ENCODE peak calls at places on chromosomes 11 and 22, in five cellular contexts. L is transverse colon, P is iPS DF 6.9, E is cardiac muscle cell, Y is sigmoid colon. C is an unnamed sample.

GRCh38 chr22:36144886-36145541 is 15.5 kb downstream of the APOL3 start:
- DNase-seq in L (peak; percentile 52), P (peak; percentile 39), Y (peak; percentile 89), E (peak; percentile 88), C (peak; percentile 74)

GRCh38 chr11:1570001-1570453 is 2.0 kb downstream of the DUSP8 start:
- DNase-seq in Y (peak; percentile 69), L (no peak), E (no peak), P (no peak), C (peak; percentile 53)

GRCh38 chr11:100757636-100758035 is 70.5 kb downstream of the ARHGAP42 start:
- DNase-seq in E (no peak), L (no peak), Y (no peak), P (no peak), C (no peak)

GRCh38 chr11:47573321-47573720 is 5.4 kb downstream of the KBTBD4 start:
- DNase-seq in P (no peak), Y (no peak), L (no peak), E (no peak), C (no peak)

GRCh38 chr11:29448246-29448877 is 568.5 kb downstream of the KCNA4 start:
- DNase-seq in L (no peak), Y (no peak), P (no peak), E (peak; percentile 69), C (no peak)

GRCh38 chr11:85752890-85753581 is 57.9 kb downstream of the SYTL2 start:
- DNase-seq in Y (no peak), E (no peak), P (no peak), L (peak; percentile 62), C (peak; percentile 89)

GRCh38 chr22:38578505-38578904 is 8.5 kb upstream of the DMC1 start:
- DNase-seq in Y (no peak), P (no peak), L (no peak), E (no peak), C (no peak)

GRCh38 chr22:42732071-42732470 is 11.4 kb upstream of the A4GALT start:
- DNase-seq in E (no peak), L (no peak), Y (no peak), P (no peak), C (no peak)

GRCh38 chr11:67022341-67022933 is 497 bp upstream of the SYT12 start:
- DNase-seq in Y (no peak), E (peak; percentile 70), L (peak; percentile 63), P (no peak), C (peak; percentile 70)

GRCh38 chr11:16278273-16278672 is 78.1 kb downstream of the SOX6 start:
- DNase-seq in P (no peak), E (no peak), Y (no peak), L (no peak), C (no peak)

GRCh38 chr11:32643526-32643925 is 59.9 kb downstream of the EIF3M start:
- DNase-seq in P (no peak), E (peak; percentile 4), Y (no peak), L (no peak), C (no peak)

GRCh38 chr11:109597336-109597735 is 175.3 kb downstream of the C11orf87 start:
- DNase-seq in Y (no peak), L (no peak), P (no peak), E (no peak), C (no peak)

GRCh38 chr11:14924291-14924690 is 32.3 kb upstream of the CYP2R1 start:
- DNase-seq in E (no peak), Y (no peak), P (no peak), L (no peak), C (no peak)

GRCh38 chr11:22670803-22671202 is 4.4 kb downstream of the GAS2 start:
- DNase-seq in L (no peak), E (peak; percentile 14), Y (no peak), P (no peak), C (no peak)

GRCh38 chr22:44671742-44672141 is 30.3 kb upstream of the PRR5 start:
- DNase-seq in L (no peak), Y (no peak), P (no peak), E (peak; percentile 65), C (no peak)

GRCh38 chr11:79783833-79784232 is 343.0 kb upstream of the TENM4 start:
- DNase-seq in P (no peak), E (no peak), Y (no peak), L (no peak), C (no peak)

GRCh38 chr11:69010964-69011623 is 2.0 kb downstream of the MRGPRF start:
- DNase-seq in L (peak; percentile 78), P (no peak), Y (peak; percentile 97), E (peak; percentile 88), C (no peak)

GRCh38 chr11:69468236-69468635 is 13.2 kb upstream of the LINC01488 start:
- DNase-seq in L (no peak), P (no peak), Y (no peak), E (no peak), C (no peak)

GRCh38 chr11:109247071-109247470 is 174.9 kb upstream of the C11orf87 start:
- DNase-seq in L (no peak), Y (no peak), P (no peak), E (no peak), C (no peak)

GRCh38 chr22:36835903-36836302 is 19.1 kb upstream of the PVALB start:
- DNase-seq in L (no peak), E (no peak), Y (no peak), P (no peak), C (no peak)

GRCh38 chr11:30348035-30348434 is 25.1 kb downstream of the ARL14EP start:
- DNase-seq in E (no peak), L (no peak), Y (no peak), P (no peak), C (no peak)

GRCh38 chr22:17412232-17412631 is 43.0 kb downstream of the CECR2 start:
- DNase-seq in L (no peak), P (no peak), Y (no peak), E (no peak), C (no peak)

GRCh38 chr11:18834754-18835466 is 43.3 kb upstream of the PTPN5 start:
- DNase-seq in L (no peak), E (no peak), P (no peak), Y (no peak), C (no peak)

GRCh38 chr11:63892233-63892632 is 24.7 kb downstream of the RCOR2 start:
- DNase-seq in E (peak; percentile 61), P (no peak), L (no peak), Y (no peak), C (no peak)

GRCh38 chr11:116312560-116313340 is 460.0 kb downstream of the BUD13 start:
- DNase-seq in P (no peak), L (peak; percentile 69), E (peak; percentile 88), Y (peak; percentile 93), C (peak; percentile 71)

GRCh38 chr11:130465259-130465658 is 16.8 kb downstream of the ADAMTS15 start:
- DNase-seq in E (peak; percentile 58), P (no peak), L (no peak), Y (no peak), C (no peak)

GRCh38 chr11:26017322-26017860 is 314.5 kb upstream of the ANO3 start:
- DNase-seq in E (no peak), L (no peak), P (no peak), Y (no peak), C (no peak)

GRCh38 chr11:102061276-102061675 is 14.0 kb downstream of the CFAP300 start:
- DNase-seq in L (no peak), E (peak; percentile 48), Y (no peak), P (no peak), C (no peak)

GRCh38 chr11:46335271-46335670 is 12.0 kb upstream of the DGKZ start:
- DNase-seq in E (no peak), Y (no peak), L (no peak), P (no peak), C (no peak)
- H3K4me1 ChIP-seq in E (peaks cover 28% of the 10 kb centered on the region), Y (peaks cover 39% of the 10 kb centered on the region), L (peaks cover 20% of the 10 kb centered on the region), P (peaks cover 18% of the 10 kb centered on the region), C (peaks cover 6% of the 10 kb centered on the region)

GRCh38 chr11:73017024-73017751 is 124.9 kb downstream of the FCHSD2 start:
- DNase-seq in P (no peak), Y (no peak), L (no peak), E (no peak), C (no peak)

GRCh38 chr11:73024646-73025045 is 117.5 kb downstream of the FCHSD2 start:
- DNase-seq in L (no peak), P (no peak), Y (no peak), E (no peak), C (no peak)

GRCh38 chr11:73019996-73020395 is 122.1 kb downstream of the FCHSD2 start:
- DNase-seq in E (no peak), L (no peak), P (no peak), Y (no peak), C (no peak)

DNA sequence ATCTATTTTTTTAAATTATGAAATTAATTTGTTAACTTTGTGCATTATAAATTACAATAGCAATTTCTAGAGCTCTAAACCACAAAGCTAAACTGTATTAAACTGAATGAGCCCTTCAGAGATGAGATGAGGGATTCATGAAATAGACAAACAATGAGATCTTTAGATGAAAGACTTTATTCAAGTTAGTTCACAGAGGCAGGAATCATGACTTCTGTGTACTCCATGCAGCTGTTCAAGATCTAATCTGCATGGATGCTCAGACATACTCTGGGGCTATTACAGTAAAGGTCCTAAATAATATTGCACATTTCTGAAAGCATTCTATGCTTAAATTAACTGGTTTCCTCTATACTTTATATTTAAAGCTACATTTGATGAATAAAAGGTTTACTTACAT is 122.7 kb downstream of the FCHSD2 start:
- DNase-seq in Y (no peak), E (no peak), L (no peak), P (no peak), C (no peak)
- H3K27ac ChIP-seq in Y (no peak overlapping the region), E (no peak overlapping the region), L (no peak overlapping the region), P (no peak overlapping the region), C (no peak overlapping the region)

GRCh38 chr22:40183029-40183581 is 5.4 kb downstream of the TNRC6B start:
- DNase-seq in L (peak; percentile 33), E (peak; percentile 90), Y (peak; percentile 78), P (no peak), C (no peak)
- H3K4me1 ChIP-seq in L (peaks cover 62% of the 10 kb centered on the region), E (peaks cover 49% of the 10 kb centered on the region), Y (peaks cover 75% of the 10 kb centered on the region), P (peaks cover 5% of the 10 kb centered on the region), C (peaks cover 64% of the 10 kb centered on the region)

DNA sequence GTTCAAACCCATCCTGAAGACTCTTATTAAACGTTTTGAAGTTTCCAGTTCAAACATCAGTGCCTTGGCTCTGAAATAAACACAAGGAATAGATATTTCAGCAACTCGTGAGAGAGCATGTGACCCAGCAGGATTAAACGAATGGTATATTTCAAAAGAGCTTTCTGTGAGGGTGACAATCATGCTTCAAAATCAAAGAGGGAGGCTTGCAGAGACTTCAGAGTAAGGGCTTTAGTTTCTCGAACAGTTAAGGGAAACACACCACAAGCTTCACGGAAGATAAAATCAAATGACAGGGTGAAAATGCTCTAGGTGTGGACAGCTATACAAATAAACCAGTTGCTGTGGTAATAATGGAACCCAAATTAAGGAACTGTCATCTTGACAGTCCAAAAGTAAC is 1.4 kb downstream of the HPS4 start:
- DNase-seq in L (no peak), Y (no peak), E (no peak), P (no peak), C (no peak)
- H3K27ac ChIP-seq in L (no peak overlapping the region), Y (no peak overlapping the region), E (no peak overlapping the region), P (no peak overlapping the region), C (no peak overlapping the region)

GRCh38 chr11:2691355-2691761 is 8.4 kb downstream of the KCNQ1OT1 start:
- DNase-seq in P (no peak), E (no peak), Y (peak; percentile 24), L (no peak), C (peak; percentile 28)
- H3K4me1 ChIP-seq in P (peaks cover 52% of the 10 kb centered on the region), E (peaks cover 60% of the 10 kb centered on the region), Y (peaks cover 73% of the 10 kb centered on the region), L (peaks cover 6% of the 10 kb centered on the region), C (peaks cover 4% of the 10 kb centered on the region)

GRCh38 chr11:86923993-86924766 is 31.0 kb downstream of the FZD4 start:
- DNase-seq in E (peak; percentile 55), L (no peak), Y (no peak), P (peak; percentile 87), C (no peak)
- H3K27ac ChIP-seq in E (no peak overlapping the region), L (no peak overlapping the region), Y (no peak overlapping the region), P (no peak overlapping the region), C (no peak overlapping the region)